ENCODE peak calls at places on chromosomes 4 and X, in five cellular contexts. L, H, C, I and O are unnamed samples.

GRCh38 chr4:26290276-26290675 is 30.5 kb upstream of the RBPJ start:
- DNase-seq in L (no peak), H (no peak), C (no peak), I (no peak), O (no peak)

GRCh38 chr4:119477412-119478053 is 151.1 kb downstream of the PDE5A start:
- DNase-seq in L (no peak), H (no peak), C (no peak), I (no peak), O (no peak)

GRCh38 chr4:188714907-188715306 is 575.7 kb downstream of the TRIML1 start:
- DNase-seq in L (no peak), H (no peak), C (no peak), I (peak), O (no peak)

GRCh38 chr4:56613101-56613862 is 67.8 kb downstream of the HOPX start:
- DNase-seq in L (no peak), H (no peak), C (no peak), I (peak), O (no peak)

GRCh38 chr4:76430519-76431388 is 4.3 kb upstream of the SHROOM3 start:
- DNase-seq in L (peak), H (no peak), C (peak), I (peak), O (peak)

GRCh38 chrX:116298956-116299355 is 128.4 kb downstream of the AGTR2 start:
- DNase-seq in L (no peak), H (no peak), C (no peak), I (no peak), O (no peak)

GRCh38 chr4:54784188-54784671 is 126.5 kb downstream of the KIT start:
- DNase-seq in L (no peak), H (peak), C (peak), I (no peak), O (peak)

GRCh38 chr4:32002037-32002747 is 1282.0 kb downstream of the PCDH7 start:
- DNase-seq in L (no peak), H (no peak), C (no peak), I (no peak), O (no peak)

GRCh38 chr4:1569461-1570151 is 114.5 kb downstream of the FAM53A start:
- DNase-seq in L (no peak), H (no peak), C (no peak), I (no peak), O (no peak)

GRCh38 chrX:74925210-74926088 is at the start of gene NEXMIF:
- DNase-seq in L (no peak), H (no peak), C (no peak), I (no peak), O (no peak)

GRCh38 chr4:77899607-77900006 is 37.0 kb downstream of the MRPL1 start:
- DNase-seq in L (no peak), H (no peak), C (no peak), I (no peak), O (no peak)

GRCh38 chr4:114729339-114729738 is 130.7 kb downstream of the UGT8 start:
- DNase-seq in L (no peak), H (no peak), C (no peak), I (no peak), O (no peak)

GRCh38 chr4:23368081-23368697 is 521.7 kb downstream of the PPARGC1A start:
- DNase-seq in L (no peak), H (no peak), C (no peak), I (peak), O (no peak)

GRCh38 chrX:46326161-46326560 is 219.1 kb downstream of the ZNF674 start:
- DNase-seq in L (no peak), H (no peak), C (no peak), I (peak), O (no peak)

GRCh38 chrX:106950381-106950780 is 30.2 kb downstream of the CLDN2 start:
- DNase-seq in L (no peak), H (no peak), C (no peak), I (no peak), O (no peak)

GRCh38 chr4:162038112-162038511 is 125.7 kb downstream of the FSTL5 start:
- DNase-seq in L (no peak), H (no peak), C (no peak), I (no peak), O (no peak)

GRCh38 chrX:138026211-138026610 is 460.3 kb downstream of the ZIC3 start:
- DNase-seq in L (no peak), H (no peak), C (no peak), I (peak), O (no peak)

GRCh38 chr4:118280501-118281218 is 72.1 kb downstream of the PRSS12 start:
- DNase-seq in L (peak), H (no peak), C (peak), I (peak), O (no peak)
- TF ChIP-seq CTCF in L (peak), H (peak), C (peak), I (peak), O (peak)

GRCh38 chr4:82469776-82470345 is 39.5 kb downstream of the ENOPH1 start:
- DNase-seq in L (no peak), H (no peak), C (no peak), I (no peak), O (no peak)
- TF ChIP-seq CTCF in L (peak), H (no peak), C (no peak), I (no peak), O (no peak)

GRCh38 chrX:149222040-149222439 is 283.1 kb downstream of the IDS start:
- DNase-seq in L (no peak), H (no peak), C (no peak), I (no peak), O (no peak)
- TF ChIP-seq CTCF in L (no peak), H (no peak), C (no peak), I (no peak), O (no peak)

GRCh38 chrX:93874554-93874953 is 200.5 kb downstream of the FAM133A start:
- DNase-seq in L (no peak), H (no peak), C (peak), I (peak), O (peak)
- TF ChIP-seq CTCF in L (no peak), H (peak), C (no peak), I (peak), O (no peak)

GRCh38 chrX:131854586-131854985 is 168.5 kb upstream of the STK26 start:
- DNase-seq in L (no peak), H (no peak), C (no peak), I (peak), O (no peak)
- TF ChIP-seq CTCF in L (peak), H (no peak), C (no peak), I (peak), O (no peak)

DNA sequence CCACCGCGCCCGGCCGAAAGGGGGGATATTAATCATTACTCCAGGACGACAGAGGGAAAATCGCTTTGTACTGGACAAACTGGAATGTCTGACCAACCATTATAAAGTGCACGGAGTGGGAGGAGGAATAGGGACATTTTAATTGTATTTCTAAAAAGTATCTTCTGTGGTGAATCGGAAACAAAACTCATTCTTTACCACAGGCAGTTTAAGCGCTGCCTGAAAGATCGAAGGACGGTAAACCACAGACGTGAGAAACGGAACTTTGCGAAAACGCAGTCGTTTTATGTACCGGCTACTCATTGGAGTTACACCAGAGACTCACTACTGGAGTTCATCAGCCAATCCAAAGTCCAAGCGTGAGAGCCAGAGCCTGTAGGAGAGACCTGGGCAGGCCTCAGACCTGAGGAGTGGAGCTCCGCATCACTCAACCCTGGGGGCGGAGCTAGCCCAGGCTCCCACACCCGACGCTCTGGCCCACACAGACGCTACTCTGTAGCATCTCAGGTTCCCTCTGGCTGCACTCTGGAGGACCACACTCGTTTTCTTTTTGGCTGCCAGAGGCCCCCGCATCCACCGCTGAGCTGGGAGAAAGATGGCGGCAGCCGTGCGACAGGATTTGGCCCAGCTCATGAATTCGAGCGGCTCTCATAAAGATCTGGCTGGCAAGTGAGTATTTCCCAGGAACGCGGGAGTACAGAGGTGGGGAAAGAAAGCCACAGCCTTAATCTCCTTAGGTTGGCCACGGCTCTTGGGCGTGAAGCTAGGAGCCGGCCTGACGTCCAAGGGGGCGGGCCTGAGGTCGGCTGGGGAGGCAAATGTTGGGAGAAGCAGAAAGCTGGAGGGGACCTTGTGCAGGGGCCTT is at the start of gene COPS4:
- DNase-seq in L (peak), H (peak), C (peak), I (peak), O (peak)
- TF ChIP-seq CTCF in L (no peak), H (peak), C (peak), I (no peak), O (peak)

DNA sequence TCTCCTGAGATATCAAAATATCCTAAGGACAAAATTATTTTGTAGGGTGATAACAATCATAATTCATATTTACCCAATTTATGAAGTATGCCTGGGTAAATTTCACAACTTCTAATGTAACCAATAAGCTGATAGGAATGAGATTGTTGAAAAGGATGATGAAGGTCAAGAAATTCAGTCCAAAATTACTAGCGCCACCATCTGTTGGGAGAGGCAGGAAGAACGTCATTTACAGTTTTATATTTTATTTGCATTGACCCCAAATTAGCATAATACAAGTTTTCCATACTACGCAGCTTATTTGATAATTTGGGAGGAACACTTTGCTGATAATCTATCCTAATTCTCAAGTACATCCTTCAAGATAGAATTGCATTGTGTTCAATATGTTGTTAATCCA is 78.7 kb downstream of the ATP8A1 start:
- DNase-seq in L (no peak), H (no peak), C (no peak), I (no peak), O (no peak)
- TF ChIP-seq CTCF in L (no peak), H (no peak), C (no peak), I (no peak), O (no peak)

GRCh38 chrX:48468247-48468671 is 1.8 kb downstream of the SLC38A5 start:
- DNase-seq in L (no peak), H (no peak), C (no peak), I (no peak), O (no peak)

GRCh38 chrX:48470110-48470832 is at the start of gene SLC38A5:
- DNase-seq in L (no peak), H (no peak), C (no peak), I (no peak), O (no peak)

GRCh38 chrX:48470833-48471118 is 716 bp upstream of the SLC38A5 start:
- DNase-seq in L (no peak), H (no peak), C (no peak), I (no peak), O (no peak)

GRCh38 chrX:48467331-48467761 is 2.7 kb downstream of the SLC38A5 start:
- DNase-seq in L (no peak), H (no peak), C (no peak), I (no peak), O (no peak)

DNA sequence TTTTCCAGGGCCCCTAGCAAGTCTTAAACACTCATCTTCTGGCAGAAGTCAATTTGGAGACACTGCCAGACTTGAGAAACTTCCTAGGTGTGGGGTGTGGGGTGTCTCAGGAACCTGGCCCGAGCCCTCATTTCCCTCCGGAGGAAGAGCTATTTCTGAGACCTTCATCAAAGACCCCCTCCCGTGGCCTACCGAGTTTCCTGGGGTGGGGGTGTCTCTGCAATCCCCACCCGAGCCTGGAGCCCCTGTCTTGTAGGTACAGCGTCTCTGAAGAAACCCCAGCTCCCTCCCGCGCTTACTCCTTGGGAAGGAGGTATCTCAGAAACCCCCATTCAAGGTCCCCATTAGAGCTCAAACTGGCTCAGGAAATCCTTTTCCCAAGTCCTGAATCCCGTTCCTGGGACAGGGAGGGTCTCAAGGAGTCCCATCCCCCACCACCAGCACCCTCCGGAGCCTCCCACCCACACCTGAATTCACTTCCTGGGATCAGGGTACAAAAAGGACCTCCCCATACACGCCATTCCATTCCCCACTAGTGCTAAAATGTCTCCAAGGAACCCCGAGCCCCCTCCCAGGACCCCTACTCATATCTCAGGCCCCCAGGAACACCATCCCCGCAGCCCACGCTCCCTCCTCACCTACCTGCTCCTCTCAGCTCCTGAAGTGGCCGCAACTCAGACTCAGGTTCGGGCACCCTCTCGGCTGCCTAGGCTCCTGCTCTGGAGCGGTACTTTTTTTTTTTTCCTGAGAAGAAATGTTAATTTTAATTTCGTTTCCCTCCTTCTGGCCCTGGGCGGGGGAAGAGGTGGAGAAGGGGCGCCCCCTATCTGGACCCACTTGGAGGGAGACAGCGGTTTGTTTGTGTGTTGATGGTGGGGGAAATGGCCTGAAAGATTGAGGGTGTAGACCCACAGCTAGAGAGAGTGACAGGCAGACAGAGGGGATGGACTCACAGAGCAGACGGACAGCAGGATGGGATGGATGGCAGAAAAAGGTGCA is 1.1 kb downstream of the SLC38A5 start:
- DNase-seq in L (no peak), H (no peak), C (no peak), I (no peak), O (no peak)
- TF ChIP-seq CTCF in L (no peak), H (no peak), C (peak), I (no peak), O (no peak)